ENCODE peak calls at places on chromosomes 5 and 9, in six cellular contexts. One of them, this sample, is unnamed.

GRCh38 chr9:21801683-21802417 is 586 bp upstream of the MTAP start:
- DNase-seq in breast epithelium: peak; percentile 87
- DNase-seq in GM12891: no peak
- DNase-seq in A549: peak; percentile 54
- DNase-seq in esophagus squamous epithelium: peak; percentile 21
- DNase-seq in suprapubic skin: peak; percentile 91
- DNase-seq in this sample: peak; percentile 55

GRCh38 chr9:88922091-88922490 is 69.2 kb upstream of the S1PR3 start:
- DNase-seq in breast epithelium: no peak
- DNase-seq in GM12891: no peak
- DNase-seq in A549: no peak
- DNase-seq in esophagus squamous epithelium: no peak
- DNase-seq in suprapubic skin: no peak
- DNase-seq in this sample: no peak

GRCh38 chr5:82537646-82538306 is 259.6 kb upstream of the RPS23 start:
- DNase-seq in breast epithelium: no peak
- DNase-seq in GM12891: no peak
- DNase-seq in A549: no peak
- DNase-seq in esophagus squamous epithelium: no peak
- DNase-seq in suprapubic skin: no peak
- DNase-seq in this sample: no peak

GRCh38 chr9:34328500-34328982 is 527 bp downstream of the KIF24 start:
- DNase-seq in breast epithelium: no peak
- DNase-seq in GM12891: no peak
- DNase-seq in A549: peak; percentile 25
- DNase-seq in esophagus squamous epithelium: no peak
- DNase-seq in suprapubic skin: no peak
- DNase-seq in this sample: no peak

GRCh38 chr9:12996971-12997370 is 222.2 kb downstream of the LURAP1L start:
- DNase-seq in breast epithelium: no peak
- DNase-seq in GM12891: no peak
- DNase-seq in A549: no peak
- DNase-seq in esophagus squamous epithelium: no peak
- DNase-seq in suprapubic skin: no peak
- DNase-seq in this sample: no peak

GRCh38 chr5:118553662-118554061 is 434.7 kb downstream of the DTWD2 start:
- DNase-seq in breast epithelium: no peak
- DNase-seq in GM12891: no peak
- DNase-seq in A549: no peak
- DNase-seq in esophagus squamous epithelium: no peak
- DNase-seq in suprapubic skin: peak; percentile 87
- DNase-seq in this sample: no peak

GRCh38 chr5:16992006-16992405 is 55.9 kb upstream of the MYO10 start:
- DNase-seq in breast epithelium: no peak
- DNase-seq in GM12891: no peak
- DNase-seq in A549: no peak
- DNase-seq in esophagus squamous epithelium: no peak
- DNase-seq in suprapubic skin: no peak
- DNase-seq in this sample: no peak

GRCh38 chr5:149367249-149367971 is 9.6 kb downstream of the PCYOX1L start:
- DNase-seq in breast epithelium: no peak
- DNase-seq in GM12891: peak; percentile 79
- DNase-seq in A549: peak; percentile 96
- DNase-seq in esophagus squamous epithelium: no peak
- DNase-seq in suprapubic skin: no peak
- DNase-seq in this sample: peak; percentile 86

GRCh38 chr9:111566234-111566633 is 33.2 kb downstream of the PTGR1 start:
- DNase-seq in breast epithelium: no peak
- DNase-seq in GM12891: no peak
- DNase-seq in A549: no peak
- DNase-seq in esophagus squamous epithelium: no peak
- DNase-seq in suprapubic skin: no peak
- DNase-seq in this sample: no peak

GRCh38 chr9:36074870-36075532 is 38.3 kb downstream of the RECK start:
- DNase-seq in breast epithelium: peak; percentile 52
- DNase-seq in GM12891: no peak
- DNase-seq in A549: no peak
- DNase-seq in esophagus squamous epithelium: peak; percentile 6
- DNase-seq in suprapubic skin: peak; percentile 87
- DNase-seq in this sample: peak; percentile 27

GRCh38 chr9:129752915-129753724 is at the start of gene PTGES:
- DNase-seq in breast epithelium: peak; percentile 78
- DNase-seq in GM12891: no peak
- DNase-seq in A549: peak; percentile 91
- DNase-seq in esophagus squamous epithelium: no peak
- DNase-seq in suprapubic skin: peak; percentile 89
- DNase-seq in this sample: peak; percentile 54

GRCh38 chr9:35518981-35519679 is 29.2 kb downstream of the RUSC2 start:
- DNase-seq in breast epithelium: no peak
- DNase-seq in GM12891: no peak
- DNase-seq in A549: no peak
- DNase-seq in esophagus squamous epithelium: no peak
- DNase-seq in suprapubic skin: no peak
- DNase-seq in this sample: no peak

GRCh38 chr5:141041427-141041785 is 9.8 kb upstream of the PCDHB1 start:
- DNase-seq in breast epithelium: no peak
- DNase-seq in GM12891: no peak
- DNase-seq in A549: no peak
- DNase-seq in esophagus squamous epithelium: no peak
- DNase-seq in suprapubic skin: no peak
- DNase-seq in this sample: no peak

GRCh38 chr5:141039517-141039916 is 11.7 kb upstream of the PCDHB1 start:
- DNase-seq in breast epithelium: no peak
- DNase-seq in GM12891: no peak
- DNase-seq in A549: no peak
- DNase-seq in esophagus squamous epithelium: no peak
- DNase-seq in suprapubic skin: no peak
- DNase-seq in this sample: no peak

GRCh38 chr5:141040093-141040762 is 10.9 kb upstream of the PCDHB1 start:
- DNase-seq in breast epithelium: no peak
- DNase-seq in GM12891: no peak
- DNase-seq in A549: peak; percentile 76
- DNase-seq in esophagus squamous epithelium: no peak
- DNase-seq in suprapubic skin: no peak
- DNase-seq in this sample: no peak

GRCh38 chr5:141039061-141039460 is 12.1 kb upstream of the PCDHB1 start:
- DNase-seq in breast epithelium: no peak
- DNase-seq in GM12891: no peak
- DNase-seq in A549: no peak
- DNase-seq in esophagus squamous epithelium: no peak
- DNase-seq in suprapubic skin: no peak
- DNase-seq in this sample: no peak

GRCh38 chr5:141040763-141041426 is 10.3 kb upstream of the PCDHB1 start:
- DNase-seq in breast epithelium: peak; percentile 98
- DNase-seq in GM12891: peak; percentile 48
- DNase-seq in A549: peak; percentile 89
- DNase-seq in esophagus squamous epithelium: peak; percentile 11
- DNase-seq in suprapubic skin: peak; percentile 94
- DNase-seq in this sample: peak; percentile 70
- TF ChIP-seq POLR2A in breast epithelium: peak; percentile 18
- TF ChIP-seq POLR2A in GM12891: no peak
- TF ChIP-seq POLR2A in A549: peak; percentile 55
- TF ChIP-seq POLR2A in esophagus squamous epithelium: no peak
- TF ChIP-seq POLR2A in suprapubic skin: no peak
- TF ChIP-seq POLR2A in this sample: no peak

DNA sequence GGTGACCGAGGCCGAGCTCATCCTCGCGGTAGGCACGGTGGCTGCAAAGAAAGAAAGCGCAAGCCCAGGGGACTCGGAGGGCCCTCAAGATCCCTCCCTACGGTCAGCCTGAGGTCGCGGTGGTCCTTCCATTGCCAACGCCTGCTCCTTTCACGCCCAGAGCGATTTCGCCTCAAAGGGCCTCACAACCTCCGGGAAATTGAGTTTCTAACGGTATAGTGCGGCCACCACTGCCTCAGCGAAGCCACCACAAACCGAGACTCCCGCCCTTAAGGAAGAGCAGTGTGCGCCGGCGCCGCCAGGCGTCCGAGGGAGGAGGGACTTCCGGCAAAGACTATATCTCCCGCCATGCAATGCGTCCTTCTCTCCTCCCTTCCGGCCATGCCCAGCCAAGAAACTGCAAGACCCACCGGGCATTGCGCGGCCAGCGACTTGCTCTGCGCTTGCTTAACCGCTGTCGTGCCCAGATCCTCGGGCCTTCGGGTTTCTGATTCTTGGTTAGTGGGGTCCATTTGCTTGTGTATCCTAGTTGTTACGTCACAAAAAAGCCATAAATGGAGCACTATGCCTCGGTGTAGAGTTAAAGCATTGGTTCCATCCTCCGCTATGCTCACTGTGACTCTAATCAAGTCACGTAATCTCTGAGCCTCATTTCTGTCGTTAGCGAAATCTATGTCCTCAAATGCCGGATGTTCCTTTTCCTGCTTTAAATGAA is at the start of gene HAUS6:
- DNase-seq in breast epithelium: peak; percentile 94
- DNase-seq in GM12891: peak; percentile 80
- DNase-seq in A549: peak; percentile 94
- DNase-seq in esophagus squamous epithelium: peak; percentile 86
- DNase-seq in suprapubic skin: peak; percentile 98
- DNase-seq in this sample: peak; percentile 98
- TF ChIP-seq POLR2A in breast epithelium: peak; percentile 36
- TF ChIP-seq POLR2A in GM12891: peak; percentile 82
- TF ChIP-seq POLR2A in A549: peak; percentile 93
- TF ChIP-seq POLR2A in esophagus squamous epithelium: peak; percentile 54
- TF ChIP-seq POLR2A in suprapubic skin: no peak
- TF ChIP-seq POLR2A in this sample: peak; percentile 97

DNA sequence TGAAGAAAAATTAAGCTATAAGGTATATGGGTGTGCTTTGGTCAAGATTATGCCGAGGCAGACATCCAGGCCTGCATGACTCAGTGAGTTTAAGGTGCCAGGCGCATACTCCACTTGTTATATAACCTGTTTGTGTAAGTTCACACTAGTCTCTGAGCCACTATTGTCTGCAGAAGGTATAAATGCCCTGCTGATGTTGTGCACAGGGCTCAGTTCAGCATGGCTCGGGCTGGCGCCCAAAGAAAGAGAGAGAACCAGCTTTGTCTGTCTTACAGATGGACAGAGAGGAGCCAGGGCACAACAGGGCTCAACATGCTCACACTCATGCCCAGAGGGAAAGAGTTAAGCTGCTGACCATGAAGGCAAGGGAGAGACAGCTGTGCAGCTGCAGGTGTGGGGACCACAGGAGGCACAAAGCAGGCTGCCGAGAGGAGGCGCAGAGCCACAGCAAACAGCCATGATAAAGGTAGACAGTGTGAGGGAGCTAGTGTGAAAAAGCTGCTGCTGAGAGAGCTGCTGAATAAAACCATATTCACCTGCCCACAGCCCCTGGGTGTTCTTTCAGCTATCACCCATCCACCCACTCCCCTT is 1587.6 kb upstream of the C9orf72 start:
- DNase-seq in breast epithelium: no peak
- DNase-seq in GM12891: no peak
- DNase-seq in A549: no peak
- DNase-seq in esophagus squamous epithelium: no peak
- DNase-seq in suprapubic skin: no peak
- DNase-seq in this sample: no peak
- TF ChIP-seq POLR2A in breast epithelium: no peak
- TF ChIP-seq POLR2A in GM12891: no peak
- TF ChIP-seq POLR2A in A549: no peak
- TF ChIP-seq POLR2A in esophagus squamous epithelium: no peak
- TF ChIP-seq POLR2A in suprapubic skin: no peak
- TF ChIP-seq POLR2A in this sample: no peak

GRCh38 chr9:128054090-128054489 is 13.0 kb downstream of the NAIF1 start:
- DNase-seq in breast epithelium: no peak
- DNase-seq in GM12891: no peak
- DNase-seq in A549: no peak
- DNase-seq in esophagus squamous epithelium: no peak
- DNase-seq in suprapubic skin: no peak
- DNase-seq in this sample: no peak

GRCh38 chr9:128056887-128057723 is 10.0 kb downstream of the NAIF1 start:
- DNase-seq in breast epithelium: peak; percentile 67
- DNase-seq in GM12891: no peak
- DNase-seq in A549: no peak
- DNase-seq in esophagus squamous epithelium: no peak
- DNase-seq in suprapubic skin: no peak
- DNase-seq in this sample: no peak

GRCh38 chr9:128053560-128053959 is 13.6 kb downstream of the NAIF1 start:
- DNase-seq in breast epithelium: no peak
- DNase-seq in GM12891: no peak
- DNase-seq in A549: no peak
- DNase-seq in esophagus squamous epithelium: no peak
- DNase-seq in suprapubic skin: no peak
- DNase-seq in this sample: no peak

GRCh38 chr9:128056086-128056485 is 11.0 kb downstream of the NAIF1 start:
- DNase-seq in breast epithelium: no peak
- DNase-seq in GM12891: no peak
- DNase-seq in A549: no peak
- DNase-seq in esophagus squamous epithelium: no peak
- DNase-seq in suprapubic skin: no peak
- DNase-seq in this sample: no peak

DNA sequence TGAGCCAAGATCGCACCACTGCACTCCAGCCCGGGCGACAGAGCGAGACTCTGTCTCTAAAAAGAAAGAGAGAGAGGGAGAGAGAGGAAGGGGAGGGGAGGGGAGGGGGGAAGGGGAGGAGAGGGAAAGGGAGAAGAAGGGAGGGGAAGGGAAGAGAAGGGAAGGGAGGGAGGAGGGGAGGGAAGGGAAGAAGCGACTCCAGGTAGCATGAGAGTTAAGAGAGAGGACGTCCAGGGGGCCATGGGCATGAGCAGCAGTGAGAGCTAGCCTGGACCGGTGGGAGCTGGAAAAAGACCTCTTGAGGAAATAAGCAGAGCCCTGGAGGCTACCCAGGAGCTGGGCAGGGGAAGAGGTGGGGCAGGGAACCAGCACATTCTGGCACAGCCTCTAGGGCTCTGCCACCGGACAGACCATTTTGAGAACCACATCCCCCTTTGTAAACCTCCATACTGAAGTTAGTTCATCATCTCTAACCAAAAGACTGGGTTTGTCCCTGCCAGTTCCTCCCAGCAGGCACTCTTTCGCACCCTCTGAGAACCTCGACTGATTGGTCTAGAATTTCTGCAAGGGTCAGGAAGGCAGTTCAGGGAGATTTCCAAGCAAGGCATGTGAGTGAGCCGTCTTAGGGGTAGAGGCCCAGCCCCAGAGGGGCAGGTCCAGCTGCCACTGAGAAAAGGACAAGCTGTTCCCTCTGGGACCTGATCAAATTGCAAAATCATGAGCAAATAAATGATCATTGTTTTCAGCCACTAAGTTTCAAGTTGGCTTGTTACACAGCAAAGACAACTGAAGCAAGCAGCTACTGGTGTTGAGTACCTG is 11.7 kb downstream of the NAIF1 start:
- DNase-seq in breast epithelium: no peak
- DNase-seq in GM12891: no peak
- DNase-seq in A549: no peak
- DNase-seq in esophagus squamous epithelium: no peak
- DNase-seq in suprapubic skin: peak; percentile 83
- DNase-seq in this sample: no peak
- TF ChIP-seq POLR2A in breast epithelium: no peak
- TF ChIP-seq POLR2A in GM12891: no peak
- TF ChIP-seq POLR2A in A549: no peak
- TF ChIP-seq POLR2A in esophagus squamous epithelium: peak; percentile 54
- TF ChIP-seq POLR2A in suprapubic skin: no peak
- TF ChIP-seq POLR2A in this sample: no peak

This sample was measured in erythroblast.